ENCODE peak calls at places on chromosomes 2 and 18, in six cellular contexts. O is uterus, K is IMR-90, R is GM23338, J is pancreas, S is ascending aorta. C is an unnamed sample.
A peak's percentile ranks its signal among the peaks of the same experiment; 100 is the strongest.

GRCh38 chr18:79380816-79381806 is 14.6 kb upstream of the NFATC1 start:
- DNase-seq in O (peak; percentile 78), K (peak; percentile 29), R (peak; percentile 89), J (no peak), S (no peak), C (peak; percentile 82)

GRCh38 chr2:239106314-239106908 is 258.5 kb downstream of the TWIST2 start:
- DNase-seq in O (peak; percentile 32), K (peak; percentile 63), R (peak; percentile 52), J (no peak), S (no peak), C (no peak)

GRCh38 chr18:55856191-55856590 is 268.2 kb upstream of the TCF4 start:
- DNase-seq in O (no peak), K (peak; percentile 90), R (peak; percentile 84), J (no peak), S (no peak), C (no peak)

GRCh38 chr2:41782306-41783158 is 265.3 kb upstream of the PKDCC start:
- DNase-seq in O (no peak), K (peak; percentile 30), R (peak; percentile 58), J (no peak), S (no peak), C (peak; percentile 36)

GRCh38 chr2:95079455-95079776 is 42.2 kb downstream of the MRPS5 start:
- DNase-seq in O (no peak), K (no peak), R (peak; percentile 66), J (no peak), S (no peak), C (no peak)

GRCh38 chr18:34808389-34808788 is 98.3 kb downstream of the DTNA start:
- DNase-seq in O (no peak), K (no peak), R (no peak), J (no peak), S (no peak), C (no peak)

GRCh38 chr18:4069183-4069582 is 385.9 kb downstream of the DLGAP1 start:
- DNase-seq in O (no peak), K (no peak), R (no peak), J (no peak), S (no peak), C (no peak)

GRCh38 chr2:226730487-226730886 is 69.1 kb downstream of the IRS1 start:
- DNase-seq in O (no peak), K (peak; percentile 54), R (peak; percentile 45), J (no peak), S (no peak), C (no peak)

GRCh38 chr2:237213325-237214040 is 127.8 kb downstream of the COPS8 start:
- DNase-seq in O (peak; percentile 71), K (peak; percentile 96), R (peak; percentile 13), J (peak; percentile 53), S (no peak), C (no peak)

GRCh38 chr2:171391532-171391931 is 42.3 kb downstream of the METTL8 start:
- DNase-seq in O (no peak), K (no peak), R (no peak), J (no peak), S (no peak), C (no peak)

GRCh38 chr18:24656571-24656971 is 196.1 kb downstream of the HRH4 start:
- DNase-seq in O (no peak), K (peak; percentile 94), R (no peak), J (no peak), S (no peak), C (no peak)

GRCh38 chr2:890791-891190 is 59.9 kb upstream of the SNTG2 start:
- DNase-seq in O (no peak), K (no peak), R (no peak), J (no peak), S (no peak), C (no peak)

GRCh38 chr2:17793293-17793692 is 23.0 kb upstream of the MSGN1 start:
- DNase-seq in O (no peak), K (no peak), R (no peak), J (no peak), S (no peak), C (no peak)

DNA sequence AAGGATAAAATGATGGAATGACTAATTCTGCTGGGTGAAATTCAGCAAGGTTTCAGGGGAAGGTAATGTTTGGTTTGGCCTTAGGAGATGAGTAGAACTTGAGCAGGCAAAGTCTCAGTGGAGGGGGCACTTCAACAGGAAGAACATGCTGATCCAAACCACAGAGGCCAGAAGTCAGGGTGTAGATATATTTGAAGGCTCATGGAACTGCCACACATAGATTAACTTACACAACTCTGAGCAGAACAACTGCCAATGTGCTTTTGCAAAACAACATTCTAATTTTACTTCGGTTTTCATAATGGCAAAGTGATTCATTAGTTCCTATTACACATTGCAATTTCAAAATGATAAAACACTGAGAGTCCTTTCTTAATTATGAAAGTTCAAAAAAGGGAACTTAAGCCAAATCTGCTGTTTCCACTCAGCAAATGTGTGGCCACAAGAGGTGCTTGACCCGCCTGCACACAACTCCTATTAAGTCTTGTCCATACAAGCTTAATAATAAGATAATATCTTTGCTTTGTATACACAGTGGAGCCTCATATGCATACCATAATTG is 284.8 kb downstream of the MREG start:
- DNase-seq in O (no peak), K (peak; percentile 95), R (no peak), J (no peak), S (no peak), C (peak; percentile 23)
- TF ChIP-seq CTCF in O (no peak), K (no peak), R (no peak), J (no peak), S (no peak), C (no peak)

DNA sequence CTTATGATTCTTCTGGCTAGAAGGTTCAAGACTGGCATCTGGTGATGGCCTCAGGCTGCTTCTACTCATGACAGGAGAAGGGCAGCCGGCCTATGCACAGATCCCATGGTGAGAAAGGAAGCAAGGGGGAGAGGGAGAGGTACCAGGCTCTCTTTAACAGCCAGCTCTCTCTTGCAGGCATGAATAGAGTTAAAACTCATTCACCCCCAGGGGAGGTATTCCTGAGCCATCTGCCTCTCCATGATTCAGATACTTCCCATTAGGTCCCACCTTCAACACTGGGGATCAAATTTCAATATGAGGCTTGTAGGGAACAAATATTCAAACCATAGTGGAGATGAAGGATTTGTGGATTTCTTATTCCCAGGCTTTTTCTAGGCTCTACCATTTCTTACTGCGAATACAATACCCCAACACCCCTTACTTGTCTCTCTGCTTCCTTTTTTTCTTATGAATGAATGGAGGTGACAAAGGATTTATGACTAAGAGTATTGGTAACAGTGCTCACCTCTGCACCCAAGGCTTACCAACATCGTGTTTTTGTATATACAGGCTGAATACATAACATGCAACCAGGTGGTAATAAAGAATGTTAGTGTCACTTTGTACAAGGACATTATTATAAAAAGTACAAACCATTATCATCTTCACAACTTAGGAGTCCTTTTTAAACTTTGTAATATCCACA is 454.6 kb upstream of the TRIB2 start:
- DNase-seq in O (no peak), K (peak; percentile 39), R (peak; percentile 56), J (no peak), S (no peak), C (no peak)
- H3K27ac ChIP-seq in O (peak overlapping the region; percentile 67), K (no peak overlapping the region), R (no peak overlapping the region), J (peak overlapping the region; percentile 9), S (no peak overlapping the region), C (no peak overlapping the region)

GRCh38 chr2:150191349-150191748 is 296.1 kb downstream of the RND3 start:
- DNase-seq in O (no peak), K (peak; percentile 75), R (no peak), J (no peak), S (no peak), C (no peak)

GRCh38 chr2:150190546-150190945 is 296.9 kb downstream of the RND3 start:
- DNase-seq in O (no peak), K (no peak), R (no peak), J (no peak), S (no peak), C (no peak)

GRCh38 chr2:150192701-150193100 is 294.8 kb downstream of the RND3 start:
- DNase-seq in O (no peak), K (no peak), R (no peak), J (no peak), S (no peak), C (no peak)

GRCh38 chr2:150188801-150189200 is 298.7 kb downstream of the RND3 start:
- DNase-seq in O (no peak), K (no peak), R (no peak), J (no peak), S (no peak), C (no peak)

GRCh38 chr2:150188177-150188576 is 299.3 kb downstream of the RND3 start:
- DNase-seq in O (no peak), K (no peak), R (no peak), J (no peak), S (no peak), C (no peak)
- TF ChIP-seq CTCF in O (no peak), K (no peak), R (no peak), J (no peak), S (no peak), C (no peak)

GRCh38 chr2:65277118-65277517 is 49.5 kb downstream of the ACTR2 start:
- DNase-seq in O (no peak), K (no peak), R (no peak), J (no peak), S (no peak), C (no peak)
- H3K27ac ChIP-seq in O (peak overlapping the region; percentile 23), K (no peak overlapping the region), R (no peak overlapping the region), J (no peak overlapping the region), S (no peak overlapping the region), C (no peak overlapping the region)

DNA sequence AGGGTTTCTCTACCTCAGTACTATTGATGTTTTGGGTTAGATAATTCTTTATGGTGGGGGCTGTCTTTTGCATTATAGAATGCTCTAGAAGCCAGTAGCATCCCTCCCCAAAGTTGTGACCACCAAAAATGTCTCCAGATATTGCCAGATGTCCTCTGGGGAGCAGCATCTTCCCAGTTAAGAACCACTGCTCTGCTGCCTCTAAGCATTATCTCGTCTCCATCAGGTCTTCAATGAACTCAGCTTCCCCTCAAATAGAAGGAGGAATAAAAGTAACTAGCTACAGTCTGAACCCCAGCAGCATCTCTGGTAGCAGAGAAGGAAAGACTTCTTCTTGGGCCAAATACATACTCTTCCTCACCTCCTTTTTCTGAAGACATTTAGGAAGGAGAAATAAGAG is 244.1 kb downstream of the AGPS start:
- DNase-seq in O (no peak), K (no peak), R (no peak), J (no peak), S (no peak), C (no peak)
- TF ChIP-seq CTCF in O (no peak), K (no peak), R (peak; percentile 53), J (no peak), S (no peak), C (no peak)

GRCh38 chr2:180374502-180375281 is 367.6 kb upstream of the CWC22 start:
- DNase-seq in O (no peak), K (no peak), R (no peak), J (no peak), S (no peak), C (no peak)
- H3K27ac ChIP-seq in O (no peak overlapping the region), K (no peak overlapping the region), R (no peak overlapping the region), J (no peak overlapping the region), S (no peak overlapping the region), C (no peak overlapping the region)

GRCh38 chr2:31980674-31981356 is 30.0 kb downstream of the MEMO1 start:
- DNase-seq in O (no peak), K (peak; percentile 68), R (peak; percentile 71), J (no peak), S (no peak), C (no peak)
- TF ChIP-seq CTCF in O (no peak), K (no peak), R (no peak), J (no peak), S (no peak), C (no peak)

GRCh38 chr2:219684721-219685689 is 57.6 kb downstream of the SLC4A3 start:
- DNase-seq in O (peak; percentile 72), K (peak; percentile 43), R (peak; percentile 89), J (peak; percentile 74), S (peak; percentile 65), C (peak; percentile 52)
- H3K27ac ChIP-seq in O (peak overlapping the region; percentile 76), K (no peak overlapping the region), R (peak overlapping the region; percentile 89), J (no peak overlapping the region), S (peak overlapping the region; percentile 87), C (peak overlapping the region; percentile 68)